ENCODE peak calls at places on chromosomes 3 and 15, in ten cellular contexts. N is colonic mucosa, M is left ventricle myocardium inferior, R is left lung, Y is Karpas-422, Q is neural progenitor cell, K is heart left ventricle, O is prostate gland, S is PC-9, T is A549. V is an unnamed sample.

GRCh38 chr15:27127834-27128570 is 157.0 kb downstream of the GABRG3 start:
- DNase-seq in N (no peak), M (no peak), R (no peak), Y (no peak), Q (no peak), K (no peak), O (no peak), S (no peak), T (no peak), V (no peak)

GRCh38 chr3:114308830-114309229 is 15.0 kb downstream of the TIGIT start:
- DNase-seq in N (no peak), M (no peak), R (no peak), Y (no peak), Q (no peak), K (no peak), O (no peak), S (no peak), T (no peak), V (no peak)

GRCh38 chr3:9179826-9180763 is 69.4 kb downstream of the SRGAP3 start:
- DNase-seq in N (no peak), M (no peak), R (no peak), Y (no peak), Q (no peak), K (no peak), O (no peak), S (no peak), T (no peak), V (peak; percentile 20)

GRCh38 chr3:177860236-177860635 is 663.0 kb upstream of the TBL1XR1 start:
- DNase-seq in N (no peak), M (no peak), R (peak; percentile 53), Y (no peak), Q (peak; percentile 57), K (no peak), O (no peak), S (no peak), T (no peak), V (no peak)

GRCh38 chr3:101813817-101814440 is 34.9 kb downstream of the NXPE3 start:
- DNase-seq in N (no peak), M (no peak), R (no peak), Y (peak; percentile 70), Q (no peak), K (no peak), O (no peak), S (no peak), T (peak; percentile 22), V (peak; percentile 54)

GRCh38 chr3:126180477-126181397 is at the start of gene ALDH1L1:
- DNase-seq in N (peak; percentile 76), M (peak; percentile 85), R (peak; percentile 83), Y (no peak), Q (peak; percentile 84), K (peak; percentile 71), O (peak; percentile 90), S (peak; percentile 72), T (no peak), V (no peak)

GRCh38 chr3:123620338-123620737 is 35.5 kb upstream of the HACD2 start:
- DNase-seq in N (no peak), M (no peak), R (no peak), Y (no peak), Q (no peak), K (no peak), O (peak; percentile 26), S (no peak), T (no peak), V (no peak)

GRCh38 chr3:46690798-46691197 is 2.7 kb downstream of the ALS2CL start:
- DNase-seq in N (peak; percentile 77), M (peak; percentile 68), R (no peak), Y (no peak), Q (no peak), K (peak; percentile 79), O (peak; percentile 32), S (no peak), T (peak; percentile 29), V (peak; percentile 83)

GRCh38 chr3:11716576-11717250 is 73.0 kb upstream of the VGLL4 start:
- DNase-seq in N (no peak), M (no peak), R (no peak), Y (peak; percentile 45), Q (no peak), K (no peak), O (no peak), S (no peak), T (no peak), V (no peak)

GRCh38 chr3:11719406-11720219 is 75.9 kb upstream of the VGLL4 start:
- DNase-seq in N (peak; percentile 96), M (peak; percentile 70), R (peak; percentile 95), Y (peak; percentile 89), Q (peak; percentile 93), K (peak; percentile 78), O (peak; percentile 96), S (peak; percentile 79), T (peak; percentile 80), V (peak; percentile 94)

GRCh38 chr3:11718582-11719405 is 75.1 kb upstream of the VGLL4 start:
- DNase-seq in N (peak; percentile 67), M (peak; percentile 44), R (peak; percentile 84), Y (peak; percentile 88), Q (peak; percentile 25), K (peak; percentile 49), O (peak; percentile 61), S (no peak), T (peak; percentile 58), V (peak; percentile 73)

GRCh38 chr3:11717768-11718581 is 74.3 kb upstream of the VGLL4 start:
- DNase-seq in N (peak; percentile 22), M (no peak), R (no peak), Y (no peak), Q (peak; percentile 41), K (peak; percentile 61), O (no peak), S (no peak), T (peak; percentile 40), V (peak; percentile 57)

DNA sequence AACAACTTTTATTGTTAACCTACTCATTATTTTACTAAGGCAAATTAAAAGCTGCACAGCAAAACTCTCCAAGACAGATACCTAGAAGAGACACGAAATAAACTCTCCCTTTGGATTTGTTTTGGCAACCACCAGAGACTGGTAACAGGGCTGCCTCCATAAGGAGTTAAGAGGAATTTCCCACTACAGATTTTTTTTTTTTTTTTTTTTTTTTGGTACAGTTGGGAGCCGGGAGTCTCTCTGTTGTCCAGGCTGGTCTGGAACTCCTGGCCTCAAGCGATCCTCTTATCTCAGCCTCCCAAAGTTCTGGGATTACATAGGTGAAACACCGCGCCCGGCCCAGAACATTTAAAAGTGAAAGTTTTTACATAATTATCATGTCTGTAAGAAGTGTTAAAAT is 73.6 kb upstream of the VGLL4 start:
- DNase-seq in N (no peak), M (no peak), R (no peak), Y (no peak), Q (no peak), K (no peak), O (no peak), S (no peak), T (peak; percentile 30), V (no peak)
- H3K4me3 ChIP-seq in N (no peak overlapping the region), M (peak overlapping the region; percentile 81), R (peak overlapping the region; percentile 82), Y (peak overlapping the region; percentile 75), Q (no peak overlapping the region), K (no peak overlapping the region), O (no peak overlapping the region), S (peak overlapping the region; percentile 76), T (no peak overlapping the region), V (no peak overlapping the region)

DNA sequence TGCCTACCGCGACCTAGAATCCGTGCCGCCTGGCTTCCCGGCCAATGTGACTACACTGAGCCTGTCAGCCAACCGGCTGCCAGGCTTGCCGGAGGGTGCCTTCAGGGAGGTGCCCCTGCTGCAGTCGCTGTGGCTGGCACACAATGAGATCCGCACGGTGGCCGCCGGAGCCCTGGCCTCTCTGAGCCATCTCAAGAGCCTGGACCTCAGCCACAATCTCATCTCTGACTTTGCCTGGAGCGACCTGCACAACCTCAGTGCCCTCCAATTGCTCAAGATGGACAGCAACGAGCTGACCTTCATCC is 1.4 kb downstream of the ISLR start:
- DNase-seq in N (no peak), M (no peak), R (no peak), Y (no peak), Q (no peak), K (no peak), O (no peak), S (no peak), T (no peak), V (no peak)
- H3K4me1 ChIP-seq in N (no peaks in the 10 kb centered on the region), M (peaks cover 71% of the 10 kb centered on the region), R (peaks cover 8% of the 10 kb centered on the region), Y (no peaks in the 10 kb centered on the region), Q (peaks cover 23% of the 10 kb centered on the region), K (peaks cover 58% of the 10 kb centered on the region), O (no peaks in the 10 kb centered on the region), S (peaks cover 34% of the 10 kb centered on the region), T (peaks cover 52% of the 10 kb centered on the region), V (no peaks in the 10 kb centered on the region)

DNA sequence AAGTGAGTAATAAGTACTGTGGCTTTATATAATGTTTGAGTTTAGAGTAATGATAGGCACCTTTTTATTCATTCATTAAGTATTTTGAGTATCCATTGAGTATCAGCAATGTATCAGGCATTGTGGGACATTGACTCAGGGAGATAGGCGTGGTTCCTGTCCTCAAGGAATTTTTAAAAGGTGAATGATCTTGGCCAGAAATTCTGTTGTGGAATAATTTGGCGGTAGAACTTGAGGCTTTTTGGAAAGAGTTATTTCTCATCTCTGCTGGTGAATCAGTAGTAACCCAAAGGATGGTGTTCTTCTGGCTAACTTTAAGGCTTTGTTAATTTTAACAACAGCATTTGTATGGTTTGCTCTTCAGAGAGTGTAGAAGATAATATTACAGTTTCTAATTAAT is 2.0 kb downstream of the RAB7A start:
- DNase-seq in N (no peak), M (no peak), R (no peak), Y (no peak), Q (no peak), K (no peak), O (no peak), S (peak; percentile 35), T (no peak), V (no peak)
- H3K27ac ChIP-seq in N (no peak overlapping the region), M (no peak overlapping the region), R (no peak overlapping the region), Y (no peak overlapping the region), Q (no peak overlapping the region), K (no peak overlapping the region), O (peak overlapping the region; percentile 97), S (no peak overlapping the region), T (no peak overlapping the region), V (no peak overlapping the region)

GRCh38 chr15:96330450-96331140 is at the start of gene NR2F2:
- DNase-seq in N (peak; percentile 95), M (peak; percentile 96), R (peak; percentile 93), Y (no peak), Q (peak; percentile 100), K (peak; percentile 94), O (peak; percentile 98), S (peak; percentile 93), T (peak; percentile 98), V (peak; percentile 97)

GRCh38 chr15:96332854-96333193 is 2.3 kb downstream of the NR2F2 start:
- DNase-seq in N (no peak), M (no peak), R (no peak), Y (no peak), Q (no peak), K (no peak), O (no peak), S (no peak), T (no peak), V (no peak)

GRCh38 chr15:96331141-96331941 is 841 bp downstream of the NR2F2 start:
- DNase-seq in N (peak; percentile 49), M (no peak), R (no peak), Y (no peak), Q (peak; percentile 41), K (no peak), O (no peak), S (no peak), T (peak; percentile 58), V (peak; percentile 65)

GRCh38 chr15:96333194-96334016 is 2.9 kb downstream of the NR2F2 start:
- DNase-seq in N (peak; percentile 39), M (no peak), R (peak; percentile 82), Y (no peak), Q (peak; percentile 62), K (no peak), O (no peak), S (no peak), T (no peak), V (peak; percentile 45)

GRCh38 chr15:96331942-96332853 is 1.7 kb downstream of the NR2F2 start:
- DNase-seq in N (peak; percentile 53), M (no peak), R (peak; percentile 82), Y (no peak), Q (peak; percentile 59), K (no peak), O (no peak), S (no peak), T (peak; percentile 79), V (peak; percentile 68)
- H3K4me3 ChIP-seq in N (peak overlapping the region; percentile 50), M (peak overlapping the region; percentile 88), R (peak overlapping the region; percentile 57), Y (no peak overlapping the region), Q (peak overlapping the region; percentile 92), K (peak overlapping the region; percentile 83), O (peak overlapping the region; percentile 76), S (peak overlapping the region; percentile 90), T (peak overlapping the region; percentile 71), V (peak overlapping the region; percentile 82)

V was measured in small intestine.